ENCODE peak calls at places on chromosomes 11 and 22, in eight cellular contexts. R, D, J, E, U, C, A and L are unnamed samples.

GRCh38 chr11:29272019-29272654 is 744.7 kb downstream of the KCNA4 start:
- DNase-seq in E (peak), A (no peak), C (no peak), D (no peak), R (peak), J (peak), U (no peak), L (peak)

GRCh38 chr22:49886346-49887073 is 31.7 kb downstream of the ALG12 start:
- DNase-seq in C (no peak), E (no peak), R (no peak), D (no peak), A (no peak), U (no peak), J (no peak), L (no peak)

GRCh38 chr11:64048042-64048854 is 12.5 kb downstream of the FLRT1 start:
- DNase-seq in E (no peak), D (no peak), J (no peak), U (no peak), R (no peak), A (no peak), C (no peak), L (no peak)

GRCh38 chr11:2419638-2420501 is 19.3 kb downstream of the TSSC4 start:
- DNase-seq in J (peak), R (peak), A (peak), D (no peak), C (peak), U (peak), E (peak), L (peak)

GRCh38 chr22:28411125-28411524 is 268.5 kb downstream of the TTC28 start:
- DNase-seq in C (no peak), J (no peak), R (no peak), D (no peak), E (peak), A (no peak), U (no peak), L (peak)

GRCh38 chr22:29149841-29150555 is 55.7 kb upstream of the EMID1 start:
- DNase-seq in A (no peak), U (no peak), J (no peak), R (no peak), D (no peak), C (peak), E (no peak), L (no peak)

GRCh38 chr11:93840981-93841380 is 9.4 kb downstream of the VSTM5 start:
- DNase-seq in C (no peak), A (no peak), U (no peak), R (no peak), E (no peak), D (no peak), J (no peak), L (no peak)

GRCh38 chr22:23547818-23548500 is 32.1 kb downstream of the IGLL1 start:
- DNase-seq in U (no peak), R (no peak), J (no peak), D (no peak), C (peak), E (no peak), A (no peak), L (no peak)

GRCh38 chr11:122293298-122294023 is 177.4 kb upstream of the BLID start:
- DNase-seq in U (no peak), A (no peak), J (no peak), D (no peak), R (peak), C (no peak), E (peak), L (peak)

GRCh38 chr11:30454108-30454507 is 131.2 kb downstream of the ARL14EP start:
- DNase-seq in U (no peak), A (no peak), R (no peak), D (no peak), C (no peak), J (no peak), E (no peak), L (no peak)

GRCh38 chr11:34053161-34053686 is 1.7 kb downstream of the CAPRIN1 start:
- DNase-seq in U (peak), E (peak), C (peak), A (peak), D (peak), R (peak), J (peak), L (peak)

GRCh38 chr11:88252208-88252607 is 77.0 kb upstream of the RAB38 start:
- DNase-seq in A (no peak), E (no peak), J (no peak), U (no peak), D (no peak), C (no peak), R (no peak), L (no peak)
- H3K4me3 ChIP-seq in A (no peak), E (no peak), J (no peak), U (no peak), D (no peak), C (no peak), R (no peak), L (no peak)

DNA sequence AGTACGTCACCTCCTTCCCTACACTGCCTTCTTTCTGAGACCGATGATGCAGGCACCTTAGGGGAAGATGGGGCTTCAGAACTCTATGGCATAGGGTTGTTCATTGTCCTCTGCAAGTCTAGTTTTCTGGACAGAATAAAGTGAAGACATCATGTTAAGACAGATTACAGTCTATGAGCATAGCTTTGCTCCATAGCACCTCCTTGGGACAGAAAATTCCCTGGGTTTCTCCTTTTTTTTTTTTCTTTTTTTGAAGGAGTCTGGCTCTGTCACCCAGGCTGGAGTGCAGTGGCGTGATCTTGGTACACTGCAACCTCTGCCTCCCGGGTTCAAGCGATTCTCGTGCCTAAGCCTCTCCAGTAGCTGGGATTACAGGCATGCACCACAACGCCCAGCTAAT is 119.8 kb upstream of the CADM1 start:
- DNase-seq in R (no peak), C (no peak), D (no peak), E (no peak), U (no peak), A (no peak), J (no peak), L (no peak)
- TF ChIP-seq CTCF in R (no peak), C (no peak), D (no peak), E (no peak), U (no peak), A (no peak), J (no peak), L (no peak)

GRCh38 chr11:74675761-74676160 is 55.5 kb downstream of the CHRDL2 start:
- DNase-seq in R (no peak), J (no peak), C (no peak), E (no peak), D (no peak), U (no peak), A (no peak), L (no peak)
- H3K4me3 ChIP-seq in R (no peak), J (no peak), C (no peak), E (no peak), D (no peak), U (no peak), A (no peak), L (no peak)

GRCh38 chr11:61577383-61578118 is 3.3 kb downstream of the SYT7 start:
- DNase-seq in C (no peak), A (peak), J (no peak), E (no peak), D (no peak), U (no peak), R (no peak), L (no peak)
- TF ChIP-seq CTCF in C (peak), A (no peak), J (peak), E (peak), D (no peak), U (no peak), R (no peak), L (peak)

DNA sequence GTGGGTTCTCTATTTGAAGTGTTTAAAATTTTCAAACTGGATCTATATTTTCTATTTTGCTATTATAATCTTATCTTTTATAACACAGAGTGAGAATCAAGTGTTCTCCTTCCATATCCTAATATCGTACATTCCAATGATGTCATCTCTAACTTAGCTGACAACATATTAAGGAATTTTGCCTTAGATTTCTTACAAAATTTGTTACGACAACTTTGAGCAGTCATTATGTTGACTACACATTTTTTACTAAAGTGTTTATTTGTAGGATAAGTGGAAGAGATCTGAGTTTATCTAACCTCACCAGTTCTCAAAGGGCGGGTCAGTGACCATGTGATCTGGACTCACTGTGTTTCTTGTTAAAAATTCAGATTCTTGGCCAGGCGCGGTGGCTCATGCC is 12.7 kb downstream of the BTG4 start:
- DNase-seq in J (no peak), C (no peak), U (no peak), R (no peak), D (no peak), E (peak), A (no peak), L (no peak)
- H3K4me3 ChIP-seq in J (no peak), C (no peak), U (no peak), R (no peak), D (no peak), E (no peak), A (no peak), L (no peak)

GRCh38 chr22:31969789-31970489 is 25.6 kb downstream of the YWHAH start:
- DNase-seq in C (peak), D (no peak), U (peak), E (peak), J (peak), R (peak), A (peak), L (peak)

GRCh38 chr22:31968022-31968421 is 23.7 kb downstream of the YWHAH start:
- DNase-seq in D (no peak), R (no peak), J (no peak), E (no peak), U (no peak), C (no peak), A (no peak), L (no peak)

GRCh38 chr22:31973739-31974138 is 29.4 kb downstream of the YWHAH start:
- DNase-seq in R (no peak), J (no peak), U (no peak), C (no peak), E (no peak), A (no peak), D (no peak), L (no peak)

GRCh38 chr22:31972180-31972579 is 27.8 kb downstream of the YWHAH start:
- DNase-seq in A (no peak), U (no peak), R (no peak), J (no peak), E (no peak), D (no peak), C (no peak), L (no peak)

DNA sequence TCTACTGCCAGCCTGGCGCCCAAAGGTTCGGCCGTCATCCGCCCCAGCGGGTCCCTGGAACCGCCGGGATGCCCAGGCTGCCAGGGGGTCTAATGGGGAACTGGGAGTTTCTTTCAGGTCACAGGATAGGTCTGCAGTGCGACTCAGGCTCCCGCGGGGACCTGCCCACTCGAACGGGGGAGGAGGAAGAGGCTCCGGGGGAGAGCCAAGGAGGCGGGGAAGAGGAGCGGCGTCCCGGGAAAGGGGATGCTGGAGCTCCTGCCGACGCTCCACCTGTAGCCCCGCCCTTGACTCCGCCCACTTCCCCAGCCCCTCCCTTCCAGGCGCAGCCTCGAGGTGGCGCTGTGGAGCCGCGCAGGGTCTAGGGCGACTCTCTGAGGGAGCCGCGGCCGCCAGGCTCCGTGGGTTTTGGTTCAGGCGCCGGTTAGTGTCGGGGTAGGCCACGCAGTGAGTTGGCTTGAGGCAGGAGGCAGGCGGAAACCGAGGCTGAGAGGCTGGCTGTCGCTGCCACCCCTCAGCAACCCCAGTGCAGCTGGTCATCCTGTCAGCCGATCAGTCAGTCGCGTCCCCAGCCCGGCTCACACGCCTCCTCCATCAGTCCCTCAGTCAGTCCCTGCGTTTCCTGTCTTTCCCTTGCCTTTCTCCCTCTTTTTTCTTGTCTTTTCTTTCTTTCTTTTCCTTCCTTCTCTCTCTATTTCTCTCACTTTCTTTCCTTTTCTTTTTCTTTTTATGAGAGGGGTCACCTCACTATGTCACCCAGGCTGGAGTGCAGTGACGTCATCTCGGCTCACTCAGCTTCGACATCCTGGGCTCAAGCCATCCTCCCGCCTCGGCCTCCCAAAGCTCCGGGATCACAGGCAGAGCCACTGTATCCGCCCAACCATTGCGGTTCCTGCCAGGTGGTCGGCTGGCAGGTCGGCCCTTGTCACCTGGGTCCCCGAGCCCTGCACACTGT is 26.4 kb downstream of the YWHAH start:
- DNase-seq in A (peak), J (peak), R (peak), U (peak), E (peak), D (no peak), C (peak), L (peak)
- TF ChIP-seq CTCF in A (no peak), J (peak), R (peak), U (peak), E (peak), D (peak), C (peak), L (peak)